ENCODE peak calls at places on chromosomes 4 and X, in eight cellular contexts. One of them, this sample, is unnamed.

GRCh38 chr4:76476606-76477005 is 41.6 kb downstream of the SHROOM3 start:
- DNase-seq in kidney tubule cell: no peak
- DNase-seq in HuH-7.5: no peak
- DNase-seq in fibroblast of pulmonary artery: no peak
- DNase-seq in retina: no peak
- DNase-seq in C1 segment of cervical spinal cord: no peak
- DNase-seq in NCI-H510A: no peak
- DNase-seq in CD4-positive, alpha-beta memory T cell: no peak
- DNase-seq in this sample: no peak

GRCh38 chr4:181202249-181202648 is 1041.0 kb upstream of the TENM3 start:
- DNase-seq in kidney tubule cell: no peak
- DNase-seq in HuH-7.5: no peak
- DNase-seq in fibroblast of pulmonary artery: no peak
- DNase-seq in retina: no peak
- DNase-seq in C1 segment of cervical spinal cord: no peak
- DNase-seq in NCI-H510A: no peak
- DNase-seq in CD4-positive, alpha-beta memory T cell: no peak
- DNase-seq in this sample: no peak

GRCh38 chrX:100864967-100865366 is 9.2 kb downstream of the NOX1 start:
- DNase-seq in kidney tubule cell: peak; percentile 8
- DNase-seq in HuH-7.5: no peak
- DNase-seq in fibroblast of pulmonary artery: peak; percentile 53
- DNase-seq in retina: no peak
- DNase-seq in C1 segment of cervical spinal cord: no peak
- DNase-seq in NCI-H510A: no peak
- DNase-seq in CD4-positive, alpha-beta memory T cell: no peak
- DNase-seq in this sample: no peak

GRCh38 chr4:81562093-81562492 is 90.4 kb upstream of the RASGEF1B start:
- DNase-seq in kidney tubule cell: no peak
- DNase-seq in HuH-7.5: no peak
- DNase-seq in fibroblast of pulmonary artery: no peak
- DNase-seq in retina: no peak
- DNase-seq in C1 segment of cervical spinal cord: no peak
- DNase-seq in NCI-H510A: no peak
- DNase-seq in CD4-positive, alpha-beta memory T cell: peak; percentile 37
- DNase-seq in this sample: no peak

GRCh38 chr4:40923326-40924095 is 173.8 kb downstream of the NSUN7 start:
- DNase-seq in kidney tubule cell: no peak
- DNase-seq in HuH-7.5: no peak
- DNase-seq in fibroblast of pulmonary artery: no peak
- DNase-seq in retina: no peak
- DNase-seq in C1 segment of cervical spinal cord: peak; percentile 99
- DNase-seq in NCI-H510A: no peak
- DNase-seq in CD4-positive, alpha-beta memory T cell: no peak
- DNase-seq in this sample: no peak

GRCh38 chr4:185134176-185134869 is 8.7 kb upstream of the SLC25A4 start:
- DNase-seq in kidney tubule cell: peak; percentile 57
- DNase-seq in HuH-7.5: peak; percentile 22
- DNase-seq in fibroblast of pulmonary artery: peak; percentile 74
- DNase-seq in retina: peak; percentile 48
- DNase-seq in C1 segment of cervical spinal cord: peak; percentile 17
- DNase-seq in NCI-H510A: no peak
- DNase-seq in CD4-positive, alpha-beta memory T cell: peak; percentile 45
- DNase-seq in this sample: no peak

GRCh38 chrX:17697191-17697590 is 40.1 kb upstream of the SCML1 start:
- DNase-seq in kidney tubule cell: no peak
- DNase-seq in HuH-7.5: no peak
- DNase-seq in fibroblast of pulmonary artery: peak; percentile 39
- DNase-seq in retina: no peak
- DNase-seq in C1 segment of cervical spinal cord: no peak
- DNase-seq in NCI-H510A: no peak
- DNase-seq in CD4-positive, alpha-beta memory T cell: peak; percentile 4
- DNase-seq in this sample: no peak

GRCh38 chr4:20520901-20521300 is 179.4 kb upstream of the PACRGL start:
- DNase-seq in kidney tubule cell: peak; percentile 77
- DNase-seq in HuH-7.5: no peak
- DNase-seq in fibroblast of pulmonary artery: peak; percentile 58
- DNase-seq in retina: no peak
- DNase-seq in C1 segment of cervical spinal cord: no peak
- DNase-seq in NCI-H510A: no peak
- DNase-seq in CD4-positive, alpha-beta memory T cell: no peak
- DNase-seq in this sample: no peak

GRCh38 chr4:15100994-15101695 is 98.9 kb downstream of the CPEB2 start:
- DNase-seq in kidney tubule cell: no peak
- DNase-seq in HuH-7.5: no peak
- DNase-seq in fibroblast of pulmonary artery: no peak
- DNase-seq in retina: no peak
- DNase-seq in C1 segment of cervical spinal cord: no peak
- DNase-seq in NCI-H510A: no peak
- DNase-seq in CD4-positive, alpha-beta memory T cell: no peak
- DNase-seq in this sample: no peak

GRCh38 chr4:102868153-102868781 is 525 bp upstream of the CISD2 start:
- DNase-seq in kidney tubule cell: no peak
- DNase-seq in HuH-7.5: no peak
- DNase-seq in fibroblast of pulmonary artery: no peak
- DNase-seq in retina: no peak
- DNase-seq in C1 segment of cervical spinal cord: no peak
- DNase-seq in NCI-H510A: no peak
- DNase-seq in CD4-positive, alpha-beta memory T cell: no peak
- DNase-seq in this sample: no peak

GRCh38 chr4:159434496-159435241 is 331.8 kb downstream of the RAPGEF2 start:
- DNase-seq in kidney tubule cell: no peak
- DNase-seq in HuH-7.5: no peak
- DNase-seq in fibroblast of pulmonary artery: peak; percentile 66
- DNase-seq in retina: no peak
- DNase-seq in C1 segment of cervical spinal cord: no peak
- DNase-seq in NCI-H510A: no peak
- DNase-seq in CD4-positive, alpha-beta memory T cell: no peak
- DNase-seq in this sample: no peak

GRCh38 chrX:47068214-47068613 is 10.0 kb upstream of the RGN start:
- DNase-seq in kidney tubule cell: no peak
- DNase-seq in HuH-7.5: no peak
- DNase-seq in fibroblast of pulmonary artery: no peak
- DNase-seq in retina: no peak
- DNase-seq in C1 segment of cervical spinal cord: no peak
- DNase-seq in NCI-H510A: no peak
- DNase-seq in CD4-positive, alpha-beta memory T cell: no peak
- DNase-seq in this sample: no peak

GRCh38 chrX:16807976-16808542 is 21.8 kb downstream of the TXLNG start:
- DNase-seq in kidney tubule cell: no peak
- DNase-seq in HuH-7.5: peak; percentile 49
- DNase-seq in fibroblast of pulmonary artery: peak; percentile 78
- DNase-seq in retina: no peak
- DNase-seq in C1 segment of cervical spinal cord: no peak
- DNase-seq in NCI-H510A: no peak
- DNase-seq in CD4-positive, alpha-beta memory T cell: no peak
- DNase-seq in this sample: no peak